ENCODE peak calls at places on chromosome 11, in eight cellular contexts. One of them, this sample, is unnamed.

GRCh38 chr11:27395556-27396258 is 32.7 kb upstream of the CCDC34 start:
- DNase-seq in nephron progenitor cell: no peak
- DNase-seq in omental fat pad: no peak
- DNase-seq in sigmoid colon: no peak
- DNase-seq in cardiac fibroblast: no peak
- DNase-seq in foreskin fibroblast: no peak
- DNase-seq in GM10248: no peak
- DNase-seq in astrocyte of the spinal cord: peak; percentile 60
- DNase-seq in this sample: no peak

GRCh38 chr11:69558519-69558941 is 77.1 kb downstream of the LINC01488 start:
- DNase-seq in nephron progenitor cell: no peak
- DNase-seq in omental fat pad: no peak
- DNase-seq in sigmoid colon: no peak
- DNase-seq in cardiac fibroblast: no peak
- DNase-seq in foreskin fibroblast: no peak
- DNase-seq in GM10248: no peak
- DNase-seq in astrocyte of the spinal cord: no peak
- DNase-seq in this sample: no peak

GRCh38 chr11:87035976-87036583 is 1.7 kb upstream of the TMEM135 start:
- DNase-seq in nephron progenitor cell: no peak
- DNase-seq in omental fat pad: no peak
- DNase-seq in sigmoid colon: no peak
- DNase-seq in cardiac fibroblast: no peak
- DNase-seq in foreskin fibroblast: no peak
- DNase-seq in GM10248: no peak
- DNase-seq in astrocyte of the spinal cord: no peak
- DNase-seq in this sample: no peak

GRCh38 chr11:88281317-88281712 is 56.2 kb downstream of the CTSC start:
- DNase-seq in nephron progenitor cell: no peak
- DNase-seq in omental fat pad: no peak
- DNase-seq in sigmoid colon: no peak
- DNase-seq in cardiac fibroblast: peak; percentile 42
- DNase-seq in foreskin fibroblast: peak; percentile 24
- DNase-seq in GM10248: no peak
- DNase-seq in astrocyte of the spinal cord: peak; percentile 15
- DNase-seq in this sample: no peak

GRCh38 chr11:120096756-120097191 is 41.1 kb downstream of the TRIM29 start:
- DNase-seq in nephron progenitor cell: peak; percentile 75
- DNase-seq in omental fat pad: no peak
- DNase-seq in sigmoid colon: no peak
- DNase-seq in cardiac fibroblast: no peak
- DNase-seq in foreskin fibroblast: no peak
- DNase-seq in GM10248: no peak
- DNase-seq in astrocyte of the spinal cord: no peak
- DNase-seq in this sample: no peak

GRCh38 chr11:10520562-10520961 is 20.4 kb downstream of the RNF141 start:
- DNase-seq in nephron progenitor cell: no peak
- DNase-seq in omental fat pad: no peak
- DNase-seq in sigmoid colon: no peak
- DNase-seq in cardiac fibroblast: no peak
- DNase-seq in foreskin fibroblast: no peak
- DNase-seq in GM10248: no peak
- DNase-seq in astrocyte of the spinal cord: no peak
- DNase-seq in this sample: no peak

GRCh38 chr11:10436224-10436623 is 18.8 kb upstream of the AMPD3 start:
- DNase-seq in nephron progenitor cell: no peak
- DNase-seq in omental fat pad: no peak
- DNase-seq in sigmoid colon: no peak
- DNase-seq in cardiac fibroblast: no peak
- DNase-seq in foreskin fibroblast: no peak
- DNase-seq in GM10248: no peak
- DNase-seq in astrocyte of the spinal cord: no peak
- DNase-seq in this sample: no peak

GRCh38 chr11:68682531-68682931 is 1.8 kb upstream of the GAL start:
- DNase-seq in nephron progenitor cell: no peak
- DNase-seq in omental fat pad: no peak
- DNase-seq in sigmoid colon: peak; percentile 52
- DNase-seq in cardiac fibroblast: no peak
- DNase-seq in foreskin fibroblast: peak; percentile 52
- DNase-seq in GM10248: no peak
- DNase-seq in astrocyte of the spinal cord: no peak
- DNase-seq in this sample: no peak

GRCh38 chr11:134734894-134735293 is 322.9 kb upstream of the B3GAT1 start:
- DNase-seq in nephron progenitor cell: no peak
- DNase-seq in omental fat pad: no peak
- DNase-seq in sigmoid colon: no peak
- DNase-seq in cardiac fibroblast: no peak
- DNase-seq in foreskin fibroblast: no peak
- DNase-seq in GM10248: no peak
- DNase-seq in astrocyte of the spinal cord: no peak
- DNase-seq in this sample: no peak

GRCh38 chr11:61828629-61829407 is 718 bp downstream of the FADS2 start:
- DNase-seq in nephron progenitor cell: peak; percentile 63
- DNase-seq in omental fat pad: no peak
- DNase-seq in sigmoid colon: peak; percentile 74
- DNase-seq in cardiac fibroblast: peak; percentile 34
- DNase-seq in foreskin fibroblast: peak; percentile 66
- DNase-seq in GM10248: peak; percentile 76
- DNase-seq in astrocyte of the spinal cord: peak; percentile 27
- DNase-seq in this sample: peak; percentile 80

GRCh38 chr11:131375936-131376335 is 5.5 kb downstream of the NTM start:
- DNase-seq in nephron progenitor cell: no peak
- DNase-seq in omental fat pad: no peak
- DNase-seq in sigmoid colon: no peak
- DNase-seq in cardiac fibroblast: no peak
- DNase-seq in foreskin fibroblast: no peak
- DNase-seq in GM10248: no peak
- DNase-seq in astrocyte of the spinal cord: no peak
- DNase-seq in this sample: no peak

GRCh38 chr11:126268361-126268707 is 361 bp downstream of the SRPRA start:
- DNase-seq in nephron progenitor cell: peak; percentile 52
- DNase-seq in omental fat pad: no peak
- DNase-seq in sigmoid colon: peak; percentile 70
- DNase-seq in cardiac fibroblast: no peak
- DNase-seq in foreskin fibroblast: no peak
- DNase-seq in GM10248: no peak
- DNase-seq in astrocyte of the spinal cord: no peak
- DNase-seq in this sample: no peak

GRCh38 chr11:61922539-61922938 is 5.2 kb upstream of the RAB3IL1 start:
- DNase-seq in nephron progenitor cell: peak; percentile 55
- DNase-seq in omental fat pad: no peak
- DNase-seq in sigmoid colon: peak; percentile 95
- DNase-seq in cardiac fibroblast: peak; percentile 61
- DNase-seq in foreskin fibroblast: peak; percentile 92
- DNase-seq in GM10248: no peak
- DNase-seq in astrocyte of the spinal cord: peak; percentile 64
- DNase-seq in this sample: no peak

GRCh38 chr11:60951611-60951908 is 416 bp downstream of the SLC15A3 start:
- DNase-seq in nephron progenitor cell: no peak
- DNase-seq in omental fat pad: no peak
- DNase-seq in sigmoid colon: no peak
- DNase-seq in cardiac fibroblast: no peak
- DNase-seq in foreskin fibroblast: no peak
- DNase-seq in GM10248: no peak
- DNase-seq in astrocyte of the spinal cord: no peak
- DNase-seq in this sample: no peak

GRCh38 chr11:22193348-22194051 is 615 bp downstream of the ANO5 start:
- DNase-seq in nephron progenitor cell: peak; percentile 46
- DNase-seq in omental fat pad: no peak
- DNase-seq in sigmoid colon: peak; percentile 64
- DNase-seq in cardiac fibroblast: no peak
- DNase-seq in foreskin fibroblast: peak; percentile 0
- DNase-seq in GM10248: peak; percentile 30
- DNase-seq in astrocyte of the spinal cord: no peak
- DNase-seq in this sample: peak; percentile 64

GRCh38 chr11:74636633-74637184 is 44.3 kb downstream of the POLD3 start:
- DNase-seq in nephron progenitor cell: no peak
- DNase-seq in omental fat pad: no peak
- DNase-seq in sigmoid colon: no peak
- DNase-seq in cardiac fibroblast: peak; percentile 92
- DNase-seq in foreskin fibroblast: peak; percentile 87
- DNase-seq in GM10248: no peak
- DNase-seq in astrocyte of the spinal cord: peak; percentile 82
- DNase-seq in this sample: no peak

GRCh38 chr11:45180888-45181594 is 34.6 kb downstream of the PRDM11 start:
- DNase-seq in nephron progenitor cell: peak; percentile 66
- DNase-seq in omental fat pad: no peak
- DNase-seq in sigmoid colon: peak; percentile 88
- DNase-seq in cardiac fibroblast: peak; percentile 53
- DNase-seq in foreskin fibroblast: peak; percentile 87
- DNase-seq in GM10248: no peak
- DNase-seq in astrocyte of the spinal cord: peak; percentile 35
- DNase-seq in this sample: no peak

GRCh38 chr11:45181595-45182550 is 35.4 kb downstream of the PRDM11 start:
- DNase-seq in nephron progenitor cell: peak; percentile 30
- DNase-seq in omental fat pad: no peak
- DNase-seq in sigmoid colon: peak; percentile 67
- DNase-seq in cardiac fibroblast: no peak
- DNase-seq in foreskin fibroblast: no peak
- DNase-seq in GM10248: no peak
- DNase-seq in astrocyte of the spinal cord: no peak
- DNase-seq in this sample: no peak

GRCh38 chr11:45178890-45179663 is 32.6 kb downstream of the PRDM11 start:
- DNase-seq in nephron progenitor cell: no peak
- DNase-seq in omental fat pad: no peak
- DNase-seq in sigmoid colon: no peak
- DNase-seq in cardiac fibroblast: peak; percentile 52
- DNase-seq in foreskin fibroblast: peak; percentile 29
- DNase-seq in GM10248: no peak
- DNase-seq in astrocyte of the spinal cord: peak; percentile 41
- DNase-seq in this sample: no peak

GRCh38 chr11:45179686-45180085 is 33.2 kb downstream of the PRDM11 start:
- DNase-seq in nephron progenitor cell: no peak
- DNase-seq in omental fat pad: no peak
- DNase-seq in sigmoid colon: peak; percentile 61
- DNase-seq in cardiac fibroblast: no peak
- DNase-seq in foreskin fibroblast: no peak
- DNase-seq in GM10248: no peak
- DNase-seq in astrocyte of the spinal cord: no peak
- DNase-seq in this sample: no peak

GRCh38 chr11:45180158-45180887 is 33.9 kb downstream of the PRDM11 start:
- DNase-seq in nephron progenitor cell: peak; percentile 83
- DNase-seq in omental fat pad: no peak
- DNase-seq in sigmoid colon: peak; percentile 82
- DNase-seq in cardiac fibroblast: no peak
- DNase-seq in foreskin fibroblast: peak; percentile 67
- DNase-seq in GM10248: no peak
- DNase-seq in astrocyte of the spinal cord: no peak
- DNase-seq in this sample: no peak
- TF ChIP-seq CTCF in nephron progenitor cell: no peak
- TF ChIP-seq CTCF in omental fat pad: no peak
- TF ChIP-seq CTCF in sigmoid colon: peak; percentile 53
- TF ChIP-seq CTCF in cardiac fibroblast: peak; percentile 16
- TF ChIP-seq CTCF in foreskin fibroblast: peak; percentile 20
- TF ChIP-seq CTCF in GM10248: no peak
- TF ChIP-seq CTCF in astrocyte of the spinal cord: peak; percentile 44
- TF ChIP-seq CTCF in this sample: peak; percentile 34

DNA sequence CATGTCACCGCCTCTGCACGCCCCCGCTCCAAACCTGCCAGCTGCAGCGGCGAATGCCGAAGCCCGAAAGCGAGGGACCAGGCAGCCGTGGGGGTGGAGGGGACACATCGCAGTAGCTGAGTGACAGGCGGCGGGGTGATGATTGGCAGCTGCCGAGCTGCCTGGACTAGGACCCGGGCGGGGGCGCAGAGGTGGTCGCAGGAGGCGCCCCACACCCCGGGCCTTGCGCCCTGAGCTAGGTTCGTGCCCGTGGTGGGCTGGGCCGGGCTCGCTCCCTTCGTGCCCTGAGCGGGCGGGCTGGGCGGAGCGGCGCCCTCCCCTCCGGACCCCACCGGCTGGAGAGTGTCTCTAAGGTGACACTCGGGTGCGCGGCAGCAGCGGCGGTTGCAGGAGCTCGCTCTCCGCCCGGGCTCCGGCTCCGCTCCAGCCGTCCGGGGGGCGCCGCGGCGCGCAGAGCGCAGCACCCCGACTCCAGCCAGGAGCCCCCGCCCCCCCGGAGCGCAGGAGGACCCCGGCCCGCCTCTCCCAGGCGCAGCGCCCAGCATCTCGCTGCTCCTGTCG is 14.6 kb upstream of the DGKZ start:
- DNase-seq in nephron progenitor cell: peak; percentile 62
- DNase-seq in omental fat pad: no peak
- DNase-seq in sigmoid colon: no peak
- DNase-seq in cardiac fibroblast: no peak
- DNase-seq in foreskin fibroblast: no peak
- DNase-seq in GM10248: no peak
- DNase-seq in astrocyte of the spinal cord: no peak
- DNase-seq in this sample: no peak
- TF ChIP-seq CTCF in nephron progenitor cell: no peak
- TF ChIP-seq CTCF in omental fat pad: no peak
- TF ChIP-seq CTCF in sigmoid colon: no peak
- TF ChIP-seq CTCF in cardiac fibroblast: no peak
- TF ChIP-seq CTCF in foreskin fibroblast: no peak
- TF ChIP-seq CTCF in GM10248: no peak
- TF ChIP-seq CTCF in astrocyte of the spinal cord: no peak
- TF ChIP-seq CTCF in this sample: no peak

GRCh38 chr11:79396001-79396400 is 44.8 kb downstream of the TENM4 start:
- DNase-seq in nephron progenitor cell: no peak
- DNase-seq in omental fat pad: no peak
- DNase-seq in sigmoid colon: no peak
- DNase-seq in cardiac fibroblast: no peak
- DNase-seq in foreskin fibroblast: no peak
- DNase-seq in GM10248: no peak
- DNase-seq in astrocyte of the spinal cord: no peak
- DNase-seq in this sample: no peak
- TF ChIP-seq CTCF in nephron progenitor cell: no peak
- TF ChIP-seq CTCF in omental fat pad: no peak
- TF ChIP-seq CTCF in sigmoid colon: no peak
- TF ChIP-seq CTCF in cardiac fibroblast: no peak
- TF ChIP-seq CTCF in foreskin fibroblast: no peak
- TF ChIP-seq CTCF in GM10248: no peak
- TF ChIP-seq CTCF in astrocyte of the spinal cord: no peak
- TF ChIP-seq CTCF in this sample: no peak

GRCh38 chr11:79018371-79018849 is 422.4 kb downstream of the TENM4 start:
- DNase-seq in nephron progenitor cell: no peak
- DNase-seq in omental fat pad: no peak
- DNase-seq in sigmoid colon: no peak
- DNase-seq in cardiac fibroblast: peak; percentile 72
- DNase-seq in foreskin fibroblast: peak; percentile 93
- DNase-seq in GM10248: no peak
- DNase-seq in astrocyte of the spinal cord: peak; percentile 88
- DNase-seq in this sample: no peak

GRCh38 chr11:79019981-79020380 is 420.8 kb downstream of the TENM4 start:
- DNase-seq in nephron progenitor cell: no peak
- DNase-seq in omental fat pad: no peak
- DNase-seq in sigmoid colon: no peak
- DNase-seq in cardiac fibroblast: no peak
- DNase-seq in foreskin fibroblast: no peak
- DNase-seq in GM10248: no peak
- DNase-seq in astrocyte of the spinal cord: no peak
- DNase-seq in this sample: no peak

GRCh38 chr11:79021601-79022000 is 419.2 kb downstream of the TENM4 start:
- DNase-seq in nephron progenitor cell: no peak
- DNase-seq in omental fat pad: no peak
- DNase-seq in sigmoid colon: no peak
- DNase-seq in cardiac fibroblast: no peak
- DNase-seq in foreskin fibroblast: no peak
- DNase-seq in GM10248: no peak
- DNase-seq in astrocyte of the spinal cord: no peak
- DNase-seq in this sample: no peak

GRCh38 chr11:79013509-79013908 is 427.3 kb downstream of the TENM4 start:
- DNase-seq in nephron progenitor cell: no peak
- DNase-seq in omental fat pad: no peak
- DNase-seq in sigmoid colon: no peak
- DNase-seq in cardiac fibroblast: peak; percentile 14
- DNase-seq in foreskin fibroblast: peak; percentile 45
- DNase-seq in GM10248: no peak
- DNase-seq in astrocyte of the spinal cord: no peak
- DNase-seq in this sample: no peak

GRCh38 chr11:79019277-79019676 is 421.6 kb downstream of the TENM4 start:
- DNase-seq in nephron progenitor cell: no peak
- DNase-seq in omental fat pad: no peak
- DNase-seq in sigmoid colon: no peak
- DNase-seq in cardiac fibroblast: no peak
- DNase-seq in foreskin fibroblast: no peak
- DNase-seq in GM10248: no peak
- DNase-seq in astrocyte of the spinal cord: no peak
- DNase-seq in this sample: no peak
- TF ChIP-seq CTCF in nephron progenitor cell: no peak
- TF ChIP-seq CTCF in omental fat pad: no peak
- TF ChIP-seq CTCF in sigmoid colon: no peak
- TF ChIP-seq CTCF in cardiac fibroblast: no peak
- TF ChIP-seq CTCF in foreskin fibroblast: no peak
- TF ChIP-seq CTCF in GM10248: no peak
- TF ChIP-seq CTCF in astrocyte of the spinal cord: no peak
- TF ChIP-seq CTCF in this sample: no peak

This sample was measured in GM06990.